ENCODE peak calls at places on chromosomes 5 and 9, in eight cellular contexts. O is right cardiac atrium; Y is GM23338; W is mesenchymal stem cell; S is CD8-positive, alpha-beta memory T cell; U is left ventricle myocardium inferior; F is mesendoderm; R is astrocyte. B is an unnamed sample. For H3K4me1, the result is how much of the 10 kb centered on the place peaks cover.

GRCh38 chr9:124894741-124895170 is 32.8 kb downstream of the ARPC5L start:
- DNase-seq in S (peak), W (peak), Y (peak), O (no peak), R (peak), U (no peak), F (peak), B (peak)

GRCh38 chr9:136228107-136228875 is 17.3 kb downstream of the QSOX2 start:
- DNase-seq in W (peak), O (peak), Y (no peak), F (peak), R (peak), U (no peak), S (no peak), B (no peak)

GRCh38 chr5:97998946-97999345 is 774.5 kb upstream of the RGMB start:
- DNase-seq in S (no peak), R (no peak), W (peak), O (no peak), Y (no peak), U (no peak), F (no peak), B (no peak)

GRCh38 chr5:91266184-91266705 is 116.9 kb downstream of the ARRDC3 start:
- DNase-seq in U (no peak), Y (no peak), S (no peak), O (no peak), W (peak), R (peak), F (no peak), B (no peak)

GRCh38 chr5:37839441-37840035 is 303 bp downstream of the GDNF start:
- DNase-seq in O (peak), Y (peak), U (peak), F (peak), W (peak), S (no peak), R (peak), B (no peak)

GRCh38 chr5:133376986-133377385 is 235.4 kb downstream of the FSTL4 start:
- DNase-seq in S (no peak), W (no peak), R (no peak), U (no peak), F (no peak), O (no peak), Y (no peak), B (no peak)

GRCh38 chr9:113504725-113505590 is 41.4 kb downstream of the RGS3 start:
- DNase-seq in U (no peak), Y (no peak), S (no peak), F (no peak), O (peak), R (no peak), W (no peak), B (no peak)

GRCh38 chr5:163478126-163478981 is 17.9 kb downstream of the HMMR start:
- DNase-seq in R (peak), W (no peak), Y (no peak), S (no peak), F (no peak), O (no peak), U (no peak), B (no peak)

GRCh38 chr5:7907612-7908011 is 38.7 kb downstream of the MTRR start:
- DNase-seq in W (no peak), S (no peak), O (no peak), U (no peak), Y (no peak), F (no peak), R (no peak), B (no peak)

GRCh38 chr5:67518227-67518626 is 321.6 kb upstream of the CD180 start:
- DNase-seq in O (no peak), R (no peak), F (no peak), S (no peak), U (no peak), Y (no peak), W (no peak), B (no peak)

GRCh38 chr5:176697929-176698520 is 50.7 kb downstream of the TSPAN17 start:
- DNase-seq in O (peak), R (no peak), U (no peak), S (no peak), Y (peak), W (no peak), F (peak), B (no peak)

GRCh38 chr5:94240616-94241287 is 377.7 kb downstream of the KIAA0825 start:
- DNase-seq in W (no peak), S (no peak), U (no peak), O (no peak), Y (no peak), R (peak), F (no peak), B (no peak)

GRCh38 chr9:116842658-116843057 is 155.6 kb downstream of the TRIM32 start:
- DNase-seq in O (no peak), U (no peak), S (no peak), F (peak), R (no peak), W (no peak), Y (peak), B (no peak)

GRCh38 chr9:107299437-107299836 is 16.4 kb downstream of the RAD23B start:
- DNase-seq in R (no peak), O (no peak), S (peak), Y (no peak), W (peak), F (no peak), U (no peak), B (no peak)

GRCh38 chr9:126773004-126773607 is 31.7 kb upstream of the ZBTB43 start:
- DNase-seq in S (no peak), Y (peak), W (peak), F (peak), O (no peak), R (no peak), U (no peak), B (peak)

GRCh38 chr9:20092560-20092959 is 303.7 kb upstream of the SLC24A2 start:
- DNase-seq in F (no peak), R (no peak), W (no peak), U (no peak), S (no peak), Y (no peak), O (no peak), B (no peak)

GRCh38 chr5:52374286-52374685 is 413.4 kb upstream of the ITGA1 start:
- DNase-seq in R (no peak), S (no peak), W (no peak), F (no peak), Y (no peak), O (no peak), U (no peak), B (no peak)

GRCh38 chr5:149024477-149024876 is 38.4 kb downstream of the SH3TC2 start:
- DNase-seq in R (no peak), W (no peak), O (no peak), U (no peak), Y (no peak), S (no peak), F (no peak), B (no peak)

GRCh38 chr9:91154686-91155085 is 207.0 kb downstream of the AUH start:
- DNase-seq in Y (no peak), W (no peak), S (no peak), R (no peak), F (no peak), U (no peak), O (no peak), B (no peak)

GRCh38 chr9:37540634-37541033 is 35.5 kb downstream of the FBXO10 start:
- DNase-seq in U (peak), S (no peak), O (no peak), Y (no peak), F (no peak), W (no peak), R (no peak), B (no peak)

GRCh38 chr9:74645007-74645639 is 148.0 kb downstream of the RORB start:
- DNase-seq in U (no peak), R (no peak), W (peak), F (peak), O (no peak), S (no peak), Y (peak), B (no peak)

GRCh38 chr5:74243634-74244033 is 396.9 kb downstream of the ENC1 start:
- DNase-seq in S (no peak), R (no peak), Y (no peak), F (no peak), U (no peak), W (no peak), O (no peak), B (no peak)

GRCh38 chr9:80615964-80616363 is 1044.2 kb downstream of the TLE4 start:
- DNase-seq in U (no peak), O (no peak), S (no peak), F (no peak), W (no peak), R (peak), Y (no peak), B (no peak)

GRCh38 chr9:21750021-21750735 is 52.3 kb upstream of the MTAP start:
- DNase-seq in W (no peak), F (no peak), S (no peak), O (no peak), U (no peak), R (peak), Y (no peak), B (no peak)

DNA sequence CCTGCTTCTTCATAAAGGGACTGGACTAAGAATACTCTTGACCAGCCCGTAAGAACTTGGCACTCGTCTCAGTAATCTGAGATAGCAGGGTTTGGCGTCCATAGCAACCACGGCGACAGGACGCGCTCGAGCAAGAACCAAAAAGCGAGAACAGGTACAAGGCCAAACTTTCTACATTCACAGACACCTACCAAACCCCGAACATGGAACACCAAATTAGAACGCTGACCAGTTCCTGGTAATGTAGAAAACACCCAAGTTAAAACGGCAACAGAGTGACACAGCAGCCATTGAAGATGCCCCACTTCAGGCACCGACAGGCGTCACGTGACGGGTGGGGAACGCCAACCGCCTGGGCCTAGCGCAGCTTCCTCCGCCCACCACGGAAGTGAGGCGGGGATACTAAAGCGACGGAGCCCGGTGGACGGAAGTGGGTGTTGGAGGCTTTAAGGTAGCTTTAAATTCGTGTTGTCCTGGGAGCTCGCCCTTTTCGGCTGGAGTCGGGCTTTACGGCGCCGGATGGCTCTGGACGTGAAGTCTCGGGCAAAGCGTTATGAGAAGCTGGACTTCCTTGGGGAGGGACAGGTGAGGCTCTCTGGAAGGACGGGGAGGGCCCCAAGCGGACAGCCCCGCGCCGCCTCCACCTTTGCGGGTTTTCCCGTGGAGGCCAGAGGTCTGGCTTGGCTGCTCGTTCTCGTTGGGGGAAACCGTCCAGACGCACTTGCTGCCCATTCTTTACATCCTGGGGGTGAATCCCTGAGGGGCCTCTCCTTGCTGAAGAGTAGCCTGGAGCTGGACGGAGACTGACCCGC is at the start of gene CDK7:
- DNase-seq in Y (peak), F (peak), W (peak), R (peak), O (peak), U (peak), S (peak), B (peak)
- H3K4me1 ChIP-seq in Y (under half), F (under half), W (under half), R (under half), O (under half), U (under half), S (under half), B (under half)

GRCh38 chr9:93954436-93955355 is at the start of gene BARX1:
- DNase-seq in U (no peak), W (no peak), Y (peak), R (no peak), S (no peak), O (no peak), F (no peak), B (no peak)
- H3K4me3 ChIP-seq in U (peak), W (peak), Y (peak), R (peak), S (no peak), O (peak), F (peak), B (no peak)

GRCh38 chr9:2837915-2838314 is 6.0 kb downstream of the PUM3 start:
- DNase-seq in Y (no peak), U (no peak), F (no peak), W (peak), R (no peak), O (no peak), S (no peak), B (no peak)

GRCh38 chr9:2838984-2839367 is 4.9 kb downstream of the PUM3 start:
- DNase-seq in U (no peak), R (no peak), W (no peak), Y (no peak), O (no peak), S (no peak), F (no peak), B (no peak)

GRCh38 chr9:2833096-2833495 is 10.8 kb downstream of the PUM3 start:
- DNase-seq in F (no peak), U (no peak), S (no peak), O (no peak), R (no peak), Y (no peak), W (no peak), B (no peak)

DNA sequence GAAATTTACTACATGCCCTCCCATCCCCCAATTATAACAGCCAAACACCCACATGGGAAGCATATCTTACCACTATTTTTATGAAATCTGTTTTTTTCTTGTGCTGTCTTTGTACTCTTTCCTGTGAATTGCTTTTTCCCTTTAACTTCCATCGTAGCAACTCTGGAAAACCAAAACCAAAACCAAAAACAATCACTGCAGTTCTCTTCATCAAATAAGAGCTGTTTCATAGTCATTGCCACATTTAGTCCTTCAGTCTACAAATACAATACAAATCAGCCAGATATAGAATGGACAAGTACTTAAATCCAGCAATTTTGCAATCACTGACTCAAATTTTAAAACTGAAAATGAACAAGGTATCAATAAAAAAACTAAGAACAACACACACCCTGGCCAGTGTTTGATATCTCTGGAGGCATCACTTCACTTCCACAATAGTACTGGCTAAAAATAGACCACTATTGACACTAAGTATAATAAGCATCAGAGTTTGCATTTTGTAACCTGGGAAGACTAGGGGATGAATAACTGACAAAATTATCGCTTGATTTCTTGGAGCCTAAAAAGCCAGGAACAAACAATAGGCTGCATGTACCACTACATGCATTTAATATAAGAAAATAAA is 5.4 kb downstream of the PUM3 start:
- DNase-seq in W (peak), Y (no peak), R (no peak), O (no peak), F (no peak), U (no peak), S (no peak), B (no peak)
- H3K27ac ChIP-seq in W (no peak), Y (peak), R (no peak), O (no peak), F (no peak), U (peak), S (no peak), B (no peak)

GRCh38 chr5:156543348-156543747 is 216.4 kb downstream of the SGCD start:
- DNase-seq in Y (no peak), S (no peak), W (no peak), U (no peak), F (peak), R (no peak), O (no peak), B (no peak)

GRCh38 chr5:156541582-156541981 is 214.6 kb downstream of the SGCD start:
- DNase-seq in S (no peak), Y (no peak), F (no peak), O (no peak), W (no peak), R (no peak), U (no peak), B (no peak)
- H3K4me1 ChIP-seq in S (under half), Y (under half), F (under half), O (under half), W (under half), R (under half), U (under half), B (under half)